ENCODE peak calls at places on chromosomes 7 and 10, in ten cellular contexts. M is hypothalamus; N is NCI-H2081; R is GM23338; P is activated CD8-positive, alpha-beta memory T cell treated with anti-CD3 and anti-CD28 coated beads for 24 hours; O is stimulated activated CD4-positive, alpha-beta T cell treated with anti-CD3 and anti-CD28 coated beads, Interleukin-1b, Interleukin-23, amount 100 ng/mL, for 48 hours; Y is activated T-cell treated with anti-CD3 and anti-CD28 coated beads for 1 hour; I is AG20443; W is heart right ventricle; F is cardiac muscle cell. H is an unnamed sample.

GRCh38 chr10:77428776-77429395 is 208.7 kb downstream of the KCNMA1 start:
- DNase-seq in M (no peak), N (no peak), R (peak; percentile 79), P (no peak), O (no peak), Y (no peak), I (peak; percentile 75), W (no peak), F (peak; percentile 79), H (peak; percentile 58)

GRCh38 chr7:128108129-128108528 is 76.9 kb upstream of the LRRC4 start:
- DNase-seq in M (no peak), N (no peak), R (no peak), P (no peak), O (no peak), Y (no peak), I (no peak), W (no peak), F (no peak), H (no peak)

GRCh38 chr10:77361846-77362245 is 275.8 kb downstream of the KCNMA1 start:
- DNase-seq in M (no peak), N (no peak), R (no peak), P (no peak), O (no peak), Y (no peak), I (no peak), W (no peak), F (no peak), H (no peak)

GRCh38 chr7:50156746-50157145 is 63.7 kb upstream of the ZPBP start:
- DNase-seq in M (no peak), N (no peak), R (no peak), P (no peak), O (no peak), Y (no peak), I (no peak), W (no peak), F (no peak), H (no peak)

GRCh38 chr10:123157210-123157609 is 3.0 kb downstream of the BUB3 start:
- DNase-seq in M (no peak), N (no peak), R (no peak), P (no peak), O (no peak), Y (no peak), I (no peak), W (no peak), F (no peak), H (no peak)

GRCh38 chr7:155324012-155324917 is 26.6 kb downstream of the INSIG1 start:
- DNase-seq in M (no peak), N (no peak), R (no peak), P (no peak), O (no peak), Y (no peak), I (no peak), W (no peak), F (no peak), H (no peak)

GRCh38 chr7:101031082-101031481 is 11.2 kb downstream of the MUC17 start:
- DNase-seq in M (no peak), N (no peak), R (peak; percentile 74), P (no peak), O (no peak), Y (no peak), I (no peak), W (no peak), F (no peak), H (no peak)

GRCh38 chr7:55549457-55549856 is 22.8 kb downstream of the VOPP1 start:
- DNase-seq in M (no peak), N (no peak), R (no peak), P (no peak), O (no peak), Y (no peak), I (no peak), W (no peak), F (no peak), H (no peak)

GRCh38 chr7:5523052-5523711 is 99.5 kb upstream of the TNRC18 start:
- DNase-seq in M (no peak), N (no peak), R (peak; percentile 62), P (no peak), O (no peak), Y (no peak), I (no peak), W (no peak), F (peak; percentile 71), H (no peak)

GRCh38 chr10:80536361-80536835 is 1.3 kb upstream of the SH2D4B start:
- DNase-seq in M (no peak), N (no peak), R (no peak), P (no peak), O (no peak), Y (no peak), I (no peak), W (no peak), F (no peak), H (no peak)

GRCh38 chr7:123999698-124000097 is 33.2 kb downstream of the TMEM229A start:
- DNase-seq in M (no peak), N (no peak), R (no peak), P (no peak), O (no peak), Y (no peak), I (no peak), W (no peak), F (no peak), H (no peak)

GRCh38 chr7:27179503-27180430 is 5.3 kb downstream of the HOXA11 start:
- DNase-seq in M (no peak), N (peak; percentile 54), R (peak; percentile 89), P (peak; percentile 86), O (peak; percentile 46), Y (peak; percentile 61), I (peak; percentile 88), W (no peak), F (peak; percentile 63), H (peak; percentile 7)

GRCh38 chr7:47352394-47352968 is 229.4 kb downstream of the TNS3 start:
- DNase-seq in M (no peak), N (no peak), R (no peak), P (no peak), O (no peak), Y (no peak), I (no peak), W (no peak), F (no peak), H (no peak)

GRCh38 chr10:78623577-78624215 is 445.1 kb upstream of the ZMIZ1 start:
- DNase-seq in M (no peak), N (no peak), R (no peak), P (no peak), O (peak; percentile 8), Y (no peak), I (peak; percentile 68), W (no peak), F (peak; percentile 68), H (peak; percentile 7)